ENCODE peak calls at places on chromosomes 5 and 9, in nine cellular contexts. One of them, this sample, is unnamed.
A peak's percentile ranks its signal among the peaks of the same experiment; 100 is the strongest.

GRCh38 chr5:95641803-95642220 is 4.8 kb upstream of the RFESD start:
- DNase-seq in activated CD4-positive, alpha-beta T cell treated with anti-CD3 and anti-CD28 coated beads, Interleukin-2, amount 10 ng/mL, durations not matched to agents 7 days and 5 days: no peak
- DNase-seq in NK-92 treated with Interleukin-12 subunit alpha and Interleukin-12 subunit beta, amount 100 ng/mL, for 24 hours: no peak
- DNase-seq in tibial artery: peak; percentile 64
- DNase-seq in stimulated activated CD4-positive, alpha-beta T cell treated with anti-CD3 and anti-CD28 coated beads, Interleukin-15, amount 100 ng/mL, for 48 hours: no peak
- DNase-seq in effector memory CD8-positive, alpha-beta T cell: no peak
- DNase-seq in AG08396: no peak
- DNase-seq in stimulated activated naive CD8-positive, alpha-beta T cell treated with anti-CD3 and anti-CD28 coated beads, Interleukin-15, amount 100 ng/mL, for 72 hours: no peak
- DNase-seq in sciatic nerve: no peak
- DNase-seq in this sample: no peak

GRCh38 chr9:30522486-30522885 is 1862.0 kb upstream of the ACO1 start:
- DNase-seq in activated CD4-positive, alpha-beta T cell treated with anti-CD3 and anti-CD28 coated beads, Interleukin-2, amount 10 ng/mL, durations not matched to agents 7 days and 5 days: no peak
- DNase-seq in NK-92 treated with Interleukin-12 subunit alpha and Interleukin-12 subunit beta, amount 100 ng/mL, for 24 hours: no peak
- DNase-seq in tibial artery: no peak
- DNase-seq in stimulated activated CD4-positive, alpha-beta T cell treated with anti-CD3 and anti-CD28 coated beads, Interleukin-15, amount 100 ng/mL, for 48 hours: no peak
- DNase-seq in effector memory CD8-positive, alpha-beta T cell: no peak
- DNase-seq in AG08396: no peak
- DNase-seq in stimulated activated naive CD8-positive, alpha-beta T cell treated with anti-CD3 and anti-CD28 coated beads, Interleukin-15, amount 100 ng/mL, for 72 hours: no peak
- DNase-seq in sciatic nerve: no peak
- DNase-seq in this sample: no peak

GRCh38 chr9:21831841-21832509 is 29.5 kb downstream of the MTAP start:
- DNase-seq in activated CD4-positive, alpha-beta T cell treated with anti-CD3 and anti-CD28 coated beads, Interleukin-2, amount 10 ng/mL, durations not matched to agents 7 days and 5 days: peak; percentile 26
- DNase-seq in NK-92 treated with Interleukin-12 subunit alpha and Interleukin-12 subunit beta, amount 100 ng/mL, for 24 hours: peak; percentile 49
- DNase-seq in tibial artery: no peak
- DNase-seq in stimulated activated CD4-positive, alpha-beta T cell treated with anti-CD3 and anti-CD28 coated beads, Interleukin-15, amount 100 ng/mL, for 48 hours: peak; percentile 24
- DNase-seq in effector memory CD8-positive, alpha-beta T cell: no peak
- DNase-seq in AG08396: peak; percentile 62
- DNase-seq in stimulated activated naive CD8-positive, alpha-beta T cell treated with anti-CD3 and anti-CD28 coated beads, Interleukin-15, amount 100 ng/mL, for 72 hours: peak; percentile 69
- DNase-seq in sciatic nerve: no peak
- DNase-seq in this sample: peak; percentile 18

GRCh38 chr9:95008151-95008771 is 281.8 kb downstream of the AOPEP start:
- DNase-seq in activated CD4-positive, alpha-beta T cell treated with anti-CD3 and anti-CD28 coated beads, Interleukin-2, amount 10 ng/mL, durations not matched to agents 7 days and 5 days: no peak
- DNase-seq in NK-92 treated with Interleukin-12 subunit alpha and Interleukin-12 subunit beta, amount 100 ng/mL, for 24 hours: no peak
- DNase-seq in tibial artery: no peak
- DNase-seq in stimulated activated CD4-positive, alpha-beta T cell treated with anti-CD3 and anti-CD28 coated beads, Interleukin-15, amount 100 ng/mL, for 48 hours: no peak
- DNase-seq in effector memory CD8-positive, alpha-beta T cell: no peak
- DNase-seq in AG08396: no peak
- DNase-seq in stimulated activated naive CD8-positive, alpha-beta T cell treated with anti-CD3 and anti-CD28 coated beads, Interleukin-15, amount 100 ng/mL, for 72 hours: no peak
- DNase-seq in sciatic nerve: no peak
- DNase-seq in this sample: no peak

GRCh38 chr9:71793386-71794105 is 25.2 kb upstream of the CEMIP2 start:
- DNase-seq in activated CD4-positive, alpha-beta T cell treated with anti-CD3 and anti-CD28 coated beads, Interleukin-2, amount 10 ng/mL, durations not matched to agents 7 days and 5 days: no peak
- DNase-seq in NK-92 treated with Interleukin-12 subunit alpha and Interleukin-12 subunit beta, amount 100 ng/mL, for 24 hours: no peak
- DNase-seq in tibial artery: no peak
- DNase-seq in stimulated activated CD4-positive, alpha-beta T cell treated with anti-CD3 and anti-CD28 coated beads, Interleukin-15, amount 100 ng/mL, for 48 hours: no peak
- DNase-seq in effector memory CD8-positive, alpha-beta T cell: no peak
- DNase-seq in AG08396: peak; percentile 25
- DNase-seq in stimulated activated naive CD8-positive, alpha-beta T cell treated with anti-CD3 and anti-CD28 coated beads, Interleukin-15, amount 100 ng/mL, for 72 hours: no peak
- DNase-seq in sciatic nerve: no peak
- DNase-seq in this sample: no peak

GRCh38 chr9:110971705-110972104 is 66.6 kb downstream of the LPAR1 start:
- DNase-seq in activated CD4-positive, alpha-beta T cell treated with anti-CD3 and anti-CD28 coated beads, Interleukin-2, amount 10 ng/mL, durations not matched to agents 7 days and 5 days: no peak
- DNase-seq in NK-92 treated with Interleukin-12 subunit alpha and Interleukin-12 subunit beta, amount 100 ng/mL, for 24 hours: no peak
- DNase-seq in tibial artery: no peak
- DNase-seq in stimulated activated CD4-positive, alpha-beta T cell treated with anti-CD3 and anti-CD28 coated beads, Interleukin-15, amount 100 ng/mL, for 48 hours: no peak
- DNase-seq in effector memory CD8-positive, alpha-beta T cell: no peak
- DNase-seq in AG08396: no peak
- DNase-seq in stimulated activated naive CD8-positive, alpha-beta T cell treated with anti-CD3 and anti-CD28 coated beads, Interleukin-15, amount 100 ng/mL, for 72 hours: no peak
- DNase-seq in sciatic nerve: no peak
- DNase-seq in this sample: no peak

GRCh38 chr9:86614871-86615849 is 260.9 kb upstream of the TUT7 start:
- DNase-seq in activated CD4-positive, alpha-beta T cell treated with anti-CD3 and anti-CD28 coated beads, Interleukin-2, amount 10 ng/mL, durations not matched to agents 7 days and 5 days: peak; percentile 10
- DNase-seq in NK-92 treated with Interleukin-12 subunit alpha and Interleukin-12 subunit beta, amount 100 ng/mL, for 24 hours: no peak
- DNase-seq in tibial artery: no peak
- DNase-seq in stimulated activated CD4-positive, alpha-beta T cell treated with anti-CD3 and anti-CD28 coated beads, Interleukin-15, amount 100 ng/mL, for 48 hours: no peak
- DNase-seq in effector memory CD8-positive, alpha-beta T cell: no peak
- DNase-seq in AG08396: peak; percentile 40
- DNase-seq in stimulated activated naive CD8-positive, alpha-beta T cell treated with anti-CD3 and anti-CD28 coated beads, Interleukin-15, amount 100 ng/mL, for 72 hours: no peak
- DNase-seq in sciatic nerve: no peak
- DNase-seq in this sample: no peak

GRCh38 chr9:125843646-125844045 is 96.5 kb downstream of the PBX3 start:
- DNase-seq in activated CD4-positive, alpha-beta T cell treated with anti-CD3 and anti-CD28 coated beads, Interleukin-2, amount 10 ng/mL, durations not matched to agents 7 days and 5 days: no peak
- DNase-seq in NK-92 treated with Interleukin-12 subunit alpha and Interleukin-12 subunit beta, amount 100 ng/mL, for 24 hours: no peak
- DNase-seq in tibial artery: no peak
- DNase-seq in stimulated activated CD4-positive, alpha-beta T cell treated with anti-CD3 and anti-CD28 coated beads, Interleukin-15, amount 100 ng/mL, for 48 hours: no peak
- DNase-seq in effector memory CD8-positive, alpha-beta T cell: no peak
- DNase-seq in AG08396: peak; percentile 8
- DNase-seq in stimulated activated naive CD8-positive, alpha-beta T cell treated with anti-CD3 and anti-CD28 coated beads, Interleukin-15, amount 100 ng/mL, for 72 hours: no peak
- DNase-seq in sciatic nerve: no peak
- DNase-seq in this sample: no peak

GRCh38 chr9:133505901-133506652 is 18.7 kb downstream of the MYMK start:
- DNase-seq in activated CD4-positive, alpha-beta T cell treated with anti-CD3 and anti-CD28 coated beads, Interleukin-2, amount 10 ng/mL, durations not matched to agents 7 days and 5 days: no peak
- DNase-seq in NK-92 treated with Interleukin-12 subunit alpha and Interleukin-12 subunit beta, amount 100 ng/mL, for 24 hours: no peak
- DNase-seq in tibial artery: peak; percentile 74
- DNase-seq in stimulated activated CD4-positive, alpha-beta T cell treated with anti-CD3 and anti-CD28 coated beads, Interleukin-15, amount 100 ng/mL, for 48 hours: no peak
- DNase-seq in effector memory CD8-positive, alpha-beta T cell: no peak
- DNase-seq in AG08396: peak; percentile 67
- DNase-seq in stimulated activated naive CD8-positive, alpha-beta T cell treated with anti-CD3 and anti-CD28 coated beads, Interleukin-15, amount 100 ng/mL, for 72 hours: no peak
- DNase-seq in sciatic nerve: peak; percentile 86
- DNase-seq in this sample: no peak

GRCh38 chr5:172412724-172413260 is 41.5 kb downstream of the SH3PXD2B start:
- DNase-seq in activated CD4-positive, alpha-beta T cell treated with anti-CD3 and anti-CD28 coated beads, Interleukin-2, amount 10 ng/mL, durations not matched to agents 7 days and 5 days: no peak
- DNase-seq in NK-92 treated with Interleukin-12 subunit alpha and Interleukin-12 subunit beta, amount 100 ng/mL, for 24 hours: no peak
- DNase-seq in tibial artery: peak; percentile 95
- DNase-seq in stimulated activated CD4-positive, alpha-beta T cell treated with anti-CD3 and anti-CD28 coated beads, Interleukin-15, amount 100 ng/mL, for 48 hours: no peak
- DNase-seq in effector memory CD8-positive, alpha-beta T cell: no peak
- DNase-seq in AG08396: peak; percentile 75
- DNase-seq in stimulated activated naive CD8-positive, alpha-beta T cell treated with anti-CD3 and anti-CD28 coated beads, Interleukin-15, amount 100 ng/mL, for 72 hours: peak; percentile 37
- DNase-seq in sciatic nerve: peak; percentile 95
- DNase-seq in this sample: peak; percentile 46

GRCh38 chr5:178504340-178504960 is 85.7 kb downstream of the COL23A1 start:
- DNase-seq in activated CD4-positive, alpha-beta T cell treated with anti-CD3 and anti-CD28 coated beads, Interleukin-2, amount 10 ng/mL, durations not matched to agents 7 days and 5 days: no peak
- DNase-seq in NK-92 treated with Interleukin-12 subunit alpha and Interleukin-12 subunit beta, amount 100 ng/mL, for 24 hours: no peak
- DNase-seq in tibial artery: no peak
- DNase-seq in stimulated activated CD4-positive, alpha-beta T cell treated with anti-CD3 and anti-CD28 coated beads, Interleukin-15, amount 100 ng/mL, for 48 hours: no peak
- DNase-seq in effector memory CD8-positive, alpha-beta T cell: no peak
- DNase-seq in AG08396: no peak
- DNase-seq in stimulated activated naive CD8-positive, alpha-beta T cell treated with anti-CD3 and anti-CD28 coated beads, Interleukin-15, amount 100 ng/mL, for 72 hours: no peak
- DNase-seq in sciatic nerve: peak; percentile 28
- DNase-seq in this sample: no peak

GRCh38 chr9:133948138-133948537 is 44.0 kb downstream of the VAV2 start:
- DNase-seq in activated CD4-positive, alpha-beta T cell treated with anti-CD3 and anti-CD28 coated beads, Interleukin-2, amount 10 ng/mL, durations not matched to agents 7 days and 5 days: no peak
- DNase-seq in NK-92 treated with Interleukin-12 subunit alpha and Interleukin-12 subunit beta, amount 100 ng/mL, for 24 hours: no peak
- DNase-seq in tibial artery: no peak
- DNase-seq in stimulated activated CD4-positive, alpha-beta T cell treated with anti-CD3 and anti-CD28 coated beads, Interleukin-15, amount 100 ng/mL, for 48 hours: no peak
- DNase-seq in effector memory CD8-positive, alpha-beta T cell: no peak
- DNase-seq in AG08396: no peak
- DNase-seq in stimulated activated naive CD8-positive, alpha-beta T cell treated with anti-CD3 and anti-CD28 coated beads, Interleukin-15, amount 100 ng/mL, for 72 hours: no peak
- DNase-seq in sciatic nerve: no peak
- DNase-seq in this sample: no peak

GRCh38 chr9:13762209-13762608 is 482.7 kb upstream of the MPDZ start:
- DNase-seq in activated CD4-positive, alpha-beta T cell treated with anti-CD3 and anti-CD28 coated beads, Interleukin-2, amount 10 ng/mL, durations not matched to agents 7 days and 5 days: no peak
- DNase-seq in NK-92 treated with Interleukin-12 subunit alpha and Interleukin-12 subunit beta, amount 100 ng/mL, for 24 hours: no peak
- DNase-seq in tibial artery: no peak
- DNase-seq in stimulated activated CD4-positive, alpha-beta T cell treated with anti-CD3 and anti-CD28 coated beads, Interleukin-15, amount 100 ng/mL, for 48 hours: no peak
- DNase-seq in effector memory CD8-positive, alpha-beta T cell: no peak
- DNase-seq in AG08396: no peak
- DNase-seq in stimulated activated naive CD8-positive, alpha-beta T cell treated with anti-CD3 and anti-CD28 coated beads, Interleukin-15, amount 100 ng/mL, for 72 hours: no peak
- DNase-seq in sciatic nerve: no peak
- DNase-seq in this sample: no peak

GRCh38 chr9:112925058-112925641 is 34.5 kb upstream of the SLC46A2 start:
- DNase-seq in activated CD4-positive, alpha-beta T cell treated with anti-CD3 and anti-CD28 coated beads, Interleukin-2, amount 10 ng/mL, durations not matched to agents 7 days and 5 days: no peak
- DNase-seq in NK-92 treated with Interleukin-12 subunit alpha and Interleukin-12 subunit beta, amount 100 ng/mL, for 24 hours: no peak
- DNase-seq in tibial artery: no peak
- DNase-seq in stimulated activated CD4-positive, alpha-beta T cell treated with anti-CD3 and anti-CD28 coated beads, Interleukin-15, amount 100 ng/mL, for 48 hours: no peak
- DNase-seq in effector memory CD8-positive, alpha-beta T cell: no peak
- DNase-seq in AG08396: peak; percentile 28
- DNase-seq in stimulated activated naive CD8-positive, alpha-beta T cell treated with anti-CD3 and anti-CD28 coated beads, Interleukin-15, amount 100 ng/mL, for 72 hours: peak; percentile 19
- DNase-seq in sciatic nerve: no peak
- DNase-seq in this sample: peak; percentile 4

GRCh38 chr5:160262665-160263064 is 33.4 kb downstream of the FABP6 start:
- DNase-seq in activated CD4-positive, alpha-beta T cell treated with anti-CD3 and anti-CD28 coated beads, Interleukin-2, amount 10 ng/mL, durations not matched to agents 7 days and 5 days: no peak
- DNase-seq in NK-92 treated with Interleukin-12 subunit alpha and Interleukin-12 subunit beta, amount 100 ng/mL, for 24 hours: no peak
- DNase-seq in tibial artery: no peak
- DNase-seq in stimulated activated CD4-positive, alpha-beta T cell treated with anti-CD3 and anti-CD28 coated beads, Interleukin-15, amount 100 ng/mL, for 48 hours: no peak
- DNase-seq in effector memory CD8-positive, alpha-beta T cell: no peak
- DNase-seq in AG08396: no peak
- DNase-seq in stimulated activated naive CD8-positive, alpha-beta T cell treated with anti-CD3 and anti-CD28 coated beads, Interleukin-15, amount 100 ng/mL, for 72 hours: no peak
- DNase-seq in sciatic nerve: no peak
- DNase-seq in this sample: no peak

GRCh38 chr9:83130541-83130940 is 67.6 kb upstream of the RASEF start:
- DNase-seq in activated CD4-positive, alpha-beta T cell treated with anti-CD3 and anti-CD28 coated beads, Interleukin-2, amount 10 ng/mL, durations not matched to agents 7 days and 5 days: no peak
- DNase-seq in NK-92 treated with Interleukin-12 subunit alpha and Interleukin-12 subunit beta, amount 100 ng/mL, for 24 hours: no peak
- DNase-seq in tibial artery: no peak
- DNase-seq in stimulated activated CD4-positive, alpha-beta T cell treated with anti-CD3 and anti-CD28 coated beads, Interleukin-15, amount 100 ng/mL, for 48 hours: no peak
- DNase-seq in effector memory CD8-positive, alpha-beta T cell: no peak
- DNase-seq in AG08396: no peak
- DNase-seq in stimulated activated naive CD8-positive, alpha-beta T cell treated with anti-CD3 and anti-CD28 coated beads, Interleukin-15, amount 100 ng/mL, for 72 hours: no peak
- DNase-seq in sciatic nerve: no peak
- DNase-seq in this sample: no peak

GRCh38 chr5:127002390-127002789 is 28.0 kb downstream of the MARCHF3 start:
- DNase-seq in activated CD4-positive, alpha-beta T cell treated with anti-CD3 and anti-CD28 coated beads, Interleukin-2, amount 10 ng/mL, durations not matched to agents 7 days and 5 days: no peak
- DNase-seq in NK-92 treated with Interleukin-12 subunit alpha and Interleukin-12 subunit beta, amount 100 ng/mL, for 24 hours: no peak
- DNase-seq in tibial artery: no peak
- DNase-seq in stimulated activated CD4-positive, alpha-beta T cell treated with anti-CD3 and anti-CD28 coated beads, Interleukin-15, amount 100 ng/mL, for 48 hours: no peak
- DNase-seq in effector memory CD8-positive, alpha-beta T cell: no peak
- DNase-seq in AG08396: peak; percentile 57
- DNase-seq in stimulated activated naive CD8-positive, alpha-beta T cell treated with anti-CD3 and anti-CD28 coated beads, Interleukin-15, amount 100 ng/mL, for 72 hours: no peak
- DNase-seq in sciatic nerve: no peak
- DNase-seq in this sample: no peak

GRCh38 chr5:160398806-160399205 is 1.0 kb downstream of the FAM200C start:
- DNase-seq in activated CD4-positive, alpha-beta T cell treated with anti-CD3 and anti-CD28 coated beads, Interleukin-2, amount 10 ng/mL, durations not matched to agents 7 days and 5 days: no peak
- DNase-seq in NK-92 treated with Interleukin-12 subunit alpha and Interleukin-12 subunit beta, amount 100 ng/mL, for 24 hours: no peak
- DNase-seq in tibial artery: no peak
- DNase-seq in stimulated activated CD4-positive, alpha-beta T cell treated with anti-CD3 and anti-CD28 coated beads, Interleukin-15, amount 100 ng/mL, for 48 hours: no peak
- DNase-seq in effector memory CD8-positive, alpha-beta T cell: no peak
- DNase-seq in AG08396: no peak
- DNase-seq in stimulated activated naive CD8-positive, alpha-beta T cell treated with anti-CD3 and anti-CD28 coated beads, Interleukin-15, amount 100 ng/mL, for 72 hours: no peak
- DNase-seq in sciatic nerve: no peak
- DNase-seq in this sample: no peak

GRCh38 chr9:129305246-129305645 is 127.2 kb upstream of the IER5L start:
- DNase-seq in activated CD4-positive, alpha-beta T cell treated with anti-CD3 and anti-CD28 coated beads, Interleukin-2, amount 10 ng/mL, durations not matched to agents 7 days and 5 days: no peak
- DNase-seq in NK-92 treated with Interleukin-12 subunit alpha and Interleukin-12 subunit beta, amount 100 ng/mL, for 24 hours: no peak
- DNase-seq in tibial artery: peak; percentile 10
- DNase-seq in stimulated activated CD4-positive, alpha-beta T cell treated with anti-CD3 and anti-CD28 coated beads, Interleukin-15, amount 100 ng/mL, for 48 hours: no peak
- DNase-seq in effector memory CD8-positive, alpha-beta T cell: no peak
- DNase-seq in AG08396: no peak
- DNase-seq in stimulated activated naive CD8-positive, alpha-beta T cell treated with anti-CD3 and anti-CD28 coated beads, Interleukin-15, amount 100 ng/mL, for 72 hours: peak; percentile 3
- DNase-seq in sciatic nerve: peak; percentile 31
- DNase-seq in this sample: no peak

GRCh38 chr9:130344366-130344765 is 78.8 kb downstream of the HMCN2 start:
- DNase-seq in activated CD4-positive, alpha-beta T cell treated with anti-CD3 and anti-CD28 coated beads, Interleukin-2, amount 10 ng/mL, durations not matched to agents 7 days and 5 days: no peak
- DNase-seq in NK-92 treated with Interleukin-12 subunit alpha and Interleukin-12 subunit beta, amount 100 ng/mL, for 24 hours: no peak
- DNase-seq in tibial artery: no peak
- DNase-seq in stimulated activated CD4-positive, alpha-beta T cell treated with anti-CD3 and anti-CD28 coated beads, Interleukin-15, amount 100 ng/mL, for 48 hours: no peak
- DNase-seq in effector memory CD8-positive, alpha-beta T cell: no peak
- DNase-seq in AG08396: no peak
- DNase-seq in stimulated activated naive CD8-positive, alpha-beta T cell treated with anti-CD3 and anti-CD28 coated beads, Interleukin-15, amount 100 ng/mL, for 72 hours: no peak
- DNase-seq in sciatic nerve: no peak
- DNase-seq in this sample: no peak

GRCh38 chr5:72452515-72453259 is 54.5 kb downstream of the ZNF366 start:
- DNase-seq in activated CD4-positive, alpha-beta T cell treated with anti-CD3 and anti-CD28 coated beads, Interleukin-2, amount 10 ng/mL, durations not matched to agents 7 days and 5 days: no peak
- DNase-seq in NK-92 treated with Interleukin-12 subunit alpha and Interleukin-12 subunit beta, amount 100 ng/mL, for 24 hours: no peak
- DNase-seq in tibial artery: peak; percentile 85
- DNase-seq in stimulated activated CD4-positive, alpha-beta T cell treated with anti-CD3 and anti-CD28 coated beads, Interleukin-15, amount 100 ng/mL, for 48 hours: no peak
- DNase-seq in effector memory CD8-positive, alpha-beta T cell: no peak
- DNase-seq in AG08396: peak; percentile 82
- DNase-seq in stimulated activated naive CD8-positive, alpha-beta T cell treated with anti-CD3 and anti-CD28 coated beads, Interleukin-15, amount 100 ng/mL, for 72 hours: no peak
- DNase-seq in sciatic nerve: peak; percentile 82
- DNase-seq in this sample: no peak

GRCh38 chr9:137269231-137269772 is 8.2 kb upstream of the TOR4A start:
- DNase-seq in activated CD4-positive, alpha-beta T cell treated with anti-CD3 and anti-CD28 coated beads, Interleukin-2, amount 10 ng/mL, durations not matched to agents 7 days and 5 days: no peak
- DNase-seq in NK-92 treated with Interleukin-12 subunit alpha and Interleukin-12 subunit beta, amount 100 ng/mL, for 24 hours: no peak
- DNase-seq in tibial artery: peak; percentile 50
- DNase-seq in stimulated activated CD4-positive, alpha-beta T cell treated with anti-CD3 and anti-CD28 coated beads, Interleukin-15, amount 100 ng/mL, for 48 hours: no peak
- DNase-seq in effector memory CD8-positive, alpha-beta T cell: no peak
- DNase-seq in AG08396: peak; percentile 88
- DNase-seq in stimulated activated naive CD8-positive, alpha-beta T cell treated with anti-CD3 and anti-CD28 coated beads, Interleukin-15, amount 100 ng/mL, for 72 hours: no peak
- DNase-seq in sciatic nerve: no peak
- DNase-seq in this sample: no peak

GRCh38 chr5:79689541-79690466 is at the start of gene CMYA5:
- DNase-seq in activated CD4-positive, alpha-beta T cell treated with anti-CD3 and anti-CD28 coated beads, Interleukin-2, amount 10 ng/mL, durations not matched to agents 7 days and 5 days: no peak
- DNase-seq in NK-92 treated with Interleukin-12 subunit alpha and Interleukin-12 subunit beta, amount 100 ng/mL, for 24 hours: no peak
- DNase-seq in tibial artery: peak; percentile 41
- DNase-seq in stimulated activated CD4-positive, alpha-beta T cell treated with anti-CD3 and anti-CD28 coated beads, Interleukin-15, amount 100 ng/mL, for 48 hours: no peak
- DNase-seq in effector memory CD8-positive, alpha-beta T cell: no peak
- DNase-seq in AG08396: peak; percentile 53
- DNase-seq in stimulated activated naive CD8-positive, alpha-beta T cell treated with anti-CD3 and anti-CD28 coated beads, Interleukin-15, amount 100 ng/mL, for 72 hours: no peak
- DNase-seq in sciatic nerve: peak; percentile 63
- DNase-seq in this sample: no peak

GRCh38 chr9:90300901-90301688 is 341.5 kb downstream of the DIRAS2 start:
- DNase-seq in activated CD4-positive, alpha-beta T cell treated with anti-CD3 and anti-CD28 coated beads, Interleukin-2, amount 10 ng/mL, durations not matched to agents 7 days and 5 days: no peak
- DNase-seq in NK-92 treated with Interleukin-12 subunit alpha and Interleukin-12 subunit beta, amount 100 ng/mL, for 24 hours: no peak
- DNase-seq in tibial artery: peak; percentile 26
- DNase-seq in stimulated activated CD4-positive, alpha-beta T cell treated with anti-CD3 and anti-CD28 coated beads, Interleukin-15, amount 100 ng/mL, for 48 hours: no peak
- DNase-seq in effector memory CD8-positive, alpha-beta T cell: no peak
- DNase-seq in AG08396: peak; percentile 87
- DNase-seq in stimulated activated naive CD8-positive, alpha-beta T cell treated with anti-CD3 and anti-CD28 coated beads, Interleukin-15, amount 100 ng/mL, for 72 hours: no peak
- DNase-seq in sciatic nerve: no peak
- DNase-seq in this sample: no peak

GRCh38 chr9:18978188-18978587 is 54.8 kb downstream of the SAXO1 start:
- DNase-seq in activated CD4-positive, alpha-beta T cell treated with anti-CD3 and anti-CD28 coated beads, Interleukin-2, amount 10 ng/mL, durations not matched to agents 7 days and 5 days: no peak
- DNase-seq in NK-92 treated with Interleukin-12 subunit alpha and Interleukin-12 subunit beta, amount 100 ng/mL, for 24 hours: no peak
- DNase-seq in tibial artery: no peak
- DNase-seq in stimulated activated CD4-positive, alpha-beta T cell treated with anti-CD3 and anti-CD28 coated beads, Interleukin-15, amount 100 ng/mL, for 48 hours: no peak
- DNase-seq in effector memory CD8-positive, alpha-beta T cell: no peak
- DNase-seq in AG08396: no peak
- DNase-seq in stimulated activated naive CD8-positive, alpha-beta T cell treated with anti-CD3 and anti-CD28 coated beads, Interleukin-15, amount 100 ng/mL, for 72 hours: no peak
- DNase-seq in sciatic nerve: no peak
- DNase-seq in this sample: no peak

GRCh38 chr5:133321833-133322420 is 270.1 kb downstream of the HSPA4 start:
- DNase-seq in activated CD4-positive, alpha-beta T cell treated with anti-CD3 and anti-CD28 coated beads, Interleukin-2, amount 10 ng/mL, durations not matched to agents 7 days and 5 days: no peak
- DNase-seq in NK-92 treated with Interleukin-12 subunit alpha and Interleukin-12 subunit beta, amount 100 ng/mL, for 24 hours: no peak
- DNase-seq in tibial artery: no peak
- DNase-seq in stimulated activated CD4-positive, alpha-beta T cell treated with anti-CD3 and anti-CD28 coated beads, Interleukin-15, amount 100 ng/mL, for 48 hours: peak; percentile 33
- DNase-seq in effector memory CD8-positive, alpha-beta T cell: no peak
- DNase-seq in AG08396: no peak
- DNase-seq in stimulated activated naive CD8-positive, alpha-beta T cell treated with anti-CD3 and anti-CD28 coated beads, Interleukin-15, amount 100 ng/mL, for 72 hours: peak; percentile 83
- DNase-seq in sciatic nerve: no peak
- DNase-seq in this sample: peak; percentile 54

GRCh38 chr5:124342027-124342471 is 404.4 kb downstream of the ZNF608 start:
- DNase-seq in activated CD4-positive, alpha-beta T cell treated with anti-CD3 and anti-CD28 coated beads, Interleukin-2, amount 10 ng/mL, durations not matched to agents 7 days and 5 days: no peak
- DNase-seq in NK-92 treated with Interleukin-12 subunit alpha and Interleukin-12 subunit beta, amount 100 ng/mL, for 24 hours: no peak
- DNase-seq in tibial artery: no peak
- DNase-seq in stimulated activated CD4-positive, alpha-beta T cell treated with anti-CD3 and anti-CD28 coated beads, Interleukin-15, amount 100 ng/mL, for 48 hours: no peak
- DNase-seq in effector memory CD8-positive, alpha-beta T cell: no peak
- DNase-seq in AG08396: peak; percentile 22
- DNase-seq in stimulated activated naive CD8-positive, alpha-beta T cell treated with anti-CD3 and anti-CD28 coated beads, Interleukin-15, amount 100 ng/mL, for 72 hours: no peak
- DNase-seq in sciatic nerve: no peak
- DNase-seq in this sample: no peak

GRCh38 chr5:59793000-59793399 is 100.5 kb downstream of the PDE4D start:
- DNase-seq in activated CD4-positive, alpha-beta T cell treated with anti-CD3 and anti-CD28 coated beads, Interleukin-2, amount 10 ng/mL, durations not matched to agents 7 days and 5 days: no peak
- DNase-seq in NK-92 treated with Interleukin-12 subunit alpha and Interleukin-12 subunit beta, amount 100 ng/mL, for 24 hours: no peak
- DNase-seq in tibial artery: peak; percentile 25
- DNase-seq in stimulated activated CD4-positive, alpha-beta T cell treated with anti-CD3 and anti-CD28 coated beads, Interleukin-15, amount 100 ng/mL, for 48 hours: no peak
- DNase-seq in effector memory CD8-positive, alpha-beta T cell: no peak
- DNase-seq in AG08396: peak; percentile 41
- DNase-seq in stimulated activated naive CD8-positive, alpha-beta T cell treated with anti-CD3 and anti-CD28 coated beads, Interleukin-15, amount 100 ng/mL, for 72 hours: no peak
- DNase-seq in sciatic nerve: peak; percentile 66
- DNase-seq in this sample: no peak

GRCh38 chr5:171205375-171205774 is 103.7 kb upstream of the TLX3 start:
- DNase-seq in activated CD4-positive, alpha-beta T cell treated with anti-CD3 and anti-CD28 coated beads, Interleukin-2, amount 10 ng/mL, durations not matched to agents 7 days and 5 days: no peak
- DNase-seq in NK-92 treated with Interleukin-12 subunit alpha and Interleukin-12 subunit beta, amount 100 ng/mL, for 24 hours: no peak
- DNase-seq in tibial artery: no peak
- DNase-seq in stimulated activated CD4-positive, alpha-beta T cell treated with anti-CD3 and anti-CD28 coated beads, Interleukin-15, amount 100 ng/mL, for 48 hours: no peak
- DNase-seq in effector memory CD8-positive, alpha-beta T cell: no peak
- DNase-seq in AG08396: no peak
- DNase-seq in stimulated activated naive CD8-positive, alpha-beta T cell treated with anti-CD3 and anti-CD28 coated beads, Interleukin-15, amount 100 ng/mL, for 72 hours: no peak
- DNase-seq in sciatic nerve: no peak
- DNase-seq in this sample: no peak

GRCh38 chr5:14165375-14166091 is 22.4 kb downstream of the TRIO start:
- DNase-seq in activated CD4-positive, alpha-beta T cell treated with anti-CD3 and anti-CD28 coated beads, Interleukin-2, amount 10 ng/mL, durations not matched to agents 7 days and 5 days: no peak
- DNase-seq in NK-92 treated with Interleukin-12 subunit alpha and Interleukin-12 subunit beta, amount 100 ng/mL, for 24 hours: no peak
- DNase-seq in tibial artery: no peak
- DNase-seq in stimulated activated CD4-positive, alpha-beta T cell treated with anti-CD3 and anti-CD28 coated beads, Interleukin-15, amount 100 ng/mL, for 48 hours: no peak
- DNase-seq in effector memory CD8-positive, alpha-beta T cell: no peak
- DNase-seq in AG08396: no peak
- DNase-seq in stimulated activated naive CD8-positive, alpha-beta T cell treated with anti-CD3 and anti-CD28 coated beads, Interleukin-15, amount 100 ng/mL, for 72 hours: no peak
- DNase-seq in sciatic nerve: no peak
- DNase-seq in this sample: no peak

GRCh38 chr9:137267933-137268355 is 9.6 kb upstream of the TOR4A start:
- DNase-seq in activated CD4-positive, alpha-beta T cell treated with anti-CD3 and anti-CD28 coated beads, Interleukin-2, amount 10 ng/mL, durations not matched to agents 7 days and 5 days: no peak
- DNase-seq in NK-92 treated with Interleukin-12 subunit alpha and Interleukin-12 subunit beta, amount 100 ng/mL, for 24 hours: no peak
- DNase-seq in tibial artery: no peak
- DNase-seq in stimulated activated CD4-positive, alpha-beta T cell treated with anti-CD3 and anti-CD28 coated beads, Interleukin-15, amount 100 ng/mL, for 48 hours: no peak
- DNase-seq in effector memory CD8-positive, alpha-beta T cell: no peak
- DNase-seq in AG08396: no peak
- DNase-seq in stimulated activated naive CD8-positive, alpha-beta T cell treated with anti-CD3 and anti-CD28 coated beads, Interleukin-15, amount 100 ng/mL, for 72 hours: no peak
- DNase-seq in sciatic nerve: no peak
- DNase-seq in this sample: no peak